ENCODE peak calls at places on chromosome X, in nine cellular contexts. P, C, W, L, E, G, X, S and M are unnamed samples.

GRCh38 chrX:98605941-98606340 is 1722.2 kb downstream of the RPA4 start:
- DNase-seq in P (no peak), C (no peak), W (no peak), L (no peak), E (no peak), G (no peak), X (no peak), S (no peak), M (no peak)

GRCh38 chrX:34629572-34629971 is 27.5 kb downstream of the TMEM47 start:
- DNase-seq in P (no peak), C (no peak), W (no peak), L (no peak), E (peak; percentile 14), G (peak; percentile 24), X (peak; percentile 68), S (no peak), M (no peak)

GRCh38 chrX:102746134-102746584 is 25.6 kb downstream of the GPRASP3 start:
- DNase-seq in P (no peak), C (peak; percentile 53), W (no peak), L (no peak), E (no peak), G (peak; percentile 33), X (peak; percentile 10), S (no peak), M (no peak)

GRCh38 chrX:13250831-13251612 is 68.8 kb downstream of the ATXN3L start:
- DNase-seq in P (no peak), C (no peak), W (no peak), L (no peak), E (peak; percentile 90), G (peak; percentile 96), X (peak; percentile 97), S (peak; percentile 68), M (no peak)

GRCh38 chrX:154417157-154417556 is 5.8 kb downstream of the TAFAZZIN start:
- DNase-seq in P (no peak), C (no peak), W (no peak), L (no peak), E (no peak), G (no peak), X (no peak), S (no peak), M (no peak)

GRCh38 chrX:123731987-123732678 is 719 bp downstream of the THOC2 start:
- DNase-seq in P (no peak), C (peak; percentile 25), W (no peak), L (no peak), E (no peak), G (peak; percentile 34), X (no peak), S (no peak), M (no peak)

GRCh38 chrX:146224442-146224841 is 406.8 kb downstream of the SLITRK2 start:
- DNase-seq in P (no peak), C (no peak), W (no peak), L (no peak), E (no peak), G (no peak), X (no peak), S (no peak), M (no peak)

GRCh38 chrX:154020500-154021115 is 906 bp upstream of the IRAK1 start:
- DNase-seq in P (no peak), C (no peak), W (no peak), L (no peak), E (no peak), G (no peak), X (no peak), S (no peak), M (no peak)

GRCh38 chrX:119757979-119758681 is at the start of gene SOWAHD:
- DNase-seq in P (peak; percentile 35), C (peak; percentile 37), W (no peak), L (no peak), E (no peak), G (peak; percentile 33), X (no peak), S (no peak), M (no peak)

GRCh38 chrX:83511208-83511607 is 3.1 kb downstream of the POU3F4 start:
- DNase-seq in P (no peak), C (no peak), W (no peak), L (no peak), E (no peak), G (no peak), X (no peak), S (no peak), M (no peak)

GRCh38 chrX:120736989-120737388 is 107.1 kb upstream of the C1GALT1C1 start:
- DNase-seq in P (no peak), C (no peak), W (no peak), L (no peak), E (no peak), G (no peak), X (peak; percentile 77), S (no peak), M (no peak)

GRCh38 chrX:109485470-109486340 is 3.8 kb upstream of the GUCY2F start:
- DNase-seq in P (no peak), C (peak; percentile 47), W (peak; percentile 10), L (no peak), E (no peak), G (peak; percentile 76), X (peak; percentile 75), S (peak; percentile 80), M (peak; percentile 70)

GRCh38 chrX:10395179-10395578 is 225.2 kb downstream of the MID1 start:
- DNase-seq in P (no peak), C (no peak), W (no peak), L (no peak), E (no peak), G (no peak), X (peak; percentile 12), S (no peak), M (no peak)

GRCh38 chrX:80181079-80181478 is 166.5 kb downstream of the TBX22 start:
- DNase-seq in P (no peak), C (no peak), W (no peak), L (no peak), E (no peak), G (peak; percentile 0), X (no peak), S (no peak), M (no peak)

GRCh38 chrX:109954955-109955354 is 48.0 kb upstream of the TMEM164 start:
- DNase-seq in P (no peak), C (no peak), W (no peak), L (no peak), E (no peak), G (no peak), X (no peak), S (no peak), M (no peak)

GRCh38 chrX:40006025-40007017 is 91.4 kb downstream of the BCOR start:
- DNase-seq in P (no peak), C (peak; percentile 69), W (no peak), L (no peak), E (no peak), G (peak; percentile 31), X (no peak), S (no peak), M (peak; percentile 76)

GRCh38 chrX:48683411-48683982 is at the start of gene WAS:
- DNase-seq in P (peak; percentile 20), C (no peak), W (no peak), L (no peak), E (no peak), G (no peak), X (no peak), S (no peak), M (no peak)

GRCh38 chrX:105263171-105263570 is 42.7 kb upstream of the TEX13A start:
- DNase-seq in P (no peak), C (no peak), W (no peak), L (no peak), E (no peak), G (no peak), X (no peak), S (no peak), M (no peak)

GRCh38 chrX:24332868-24333267 is 19.0 kb upstream of the SUPT20HL2 start:
- DNase-seq in P (no peak), C (no peak), W (no peak), L (no peak), E (no peak), G (peak; percentile 28), X (no peak), S (no peak), M (no peak)

DNA sequence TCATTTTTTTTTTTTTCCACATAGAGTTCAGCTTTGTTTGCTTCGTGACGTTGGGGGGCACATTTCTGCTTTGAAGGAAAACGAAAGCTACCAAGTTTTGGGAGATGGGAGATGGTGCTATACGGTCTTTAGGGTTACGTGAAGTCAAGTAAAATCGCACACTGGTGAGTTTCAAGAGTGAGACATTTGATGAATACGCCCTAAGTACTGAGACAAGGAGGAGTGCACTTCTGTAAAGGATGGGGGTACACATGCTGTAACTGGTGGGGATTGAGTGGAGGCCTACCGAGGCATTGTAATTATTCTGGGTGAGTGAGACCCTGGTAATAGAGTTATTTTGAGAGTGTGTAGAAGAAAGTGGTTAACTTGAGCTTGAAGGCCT is 502 bp downstream of the SH3BGRL start:
- DNase-seq in P (no peak), C (no peak), W (no peak), L (no peak), E (no peak), G (peak; percentile 15), X (peak; percentile 32), S (no peak), M (no peak)
- TF ChIP-seq CTCF in P (no peak), C (no peak), W (no peak), L (no peak), E (no peak), G (no peak), X (no peak), S (no peak), M (no peak)

DNA sequence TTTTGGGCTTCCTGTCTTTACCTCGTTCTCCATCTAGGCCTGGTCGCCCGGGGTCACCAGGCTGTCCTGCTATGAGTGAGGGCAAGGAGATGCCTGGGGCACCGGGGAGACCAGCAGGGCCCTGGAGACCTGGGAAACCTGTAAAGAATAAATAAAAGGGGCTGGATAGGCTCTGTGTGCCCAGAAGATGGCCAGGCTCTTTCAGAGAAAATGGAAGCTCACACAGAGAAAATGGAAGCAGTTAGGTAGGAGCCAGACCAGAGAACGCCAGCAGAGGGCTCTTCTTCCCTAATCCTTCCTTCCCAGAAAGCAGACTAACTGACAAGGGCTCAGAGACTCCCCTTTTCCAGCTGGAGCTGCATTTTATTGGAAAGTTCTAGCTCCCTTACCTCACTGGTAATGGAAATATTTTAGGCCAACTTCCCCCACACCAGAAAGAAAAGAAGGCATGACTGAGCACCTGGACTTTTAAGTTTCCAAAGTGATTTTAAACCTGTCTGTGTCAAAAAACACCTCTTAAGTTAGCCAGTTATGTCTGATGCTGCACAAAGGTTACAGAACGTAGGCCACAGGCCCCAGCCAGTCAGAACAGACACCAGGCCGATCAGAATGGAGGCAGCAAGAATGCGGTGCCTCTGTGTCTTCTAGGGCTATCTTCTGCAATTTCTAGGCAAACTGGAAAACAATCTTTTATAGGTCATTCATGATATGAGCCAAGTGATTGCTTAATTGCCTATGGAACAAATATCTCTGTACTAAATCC is 74.0 kb downstream of the ATG4A start:
- DNase-seq in P (no peak), C (no peak), W (no peak), L (no peak), E (peak; percentile 27), G (peak; percentile 70), X (peak; percentile 68), S (no peak), M (no peak)
- TF ChIP-seq CTCF in P (no peak), C (no peak), W (no peak), L (peak; percentile 25), E (peak; percentile 40), G (peak; percentile 57), X (peak; percentile 72), S (no peak), M (peak; percentile 68)

GRCh38 chrX:42524374-42524773 is 253.6 kb downstream of the PPP1R2C start:
- DNase-seq in P (no peak), C (no peak), W (no peak), L (no peak), E (peak; percentile 5), G (no peak), X (peak; percentile 53), S (no peak), M (no peak)
- TF ChIP-seq CTCF in P (no peak), C (no peak), W (no peak), L (no peak), E (no peak), G (no peak), X (no peak), S (no peak), M (no peak)

GRCh38 chrX:19659929-19660328 is 144.6 kb upstream of the MAP3K15 start:
- DNase-seq in P (no peak), C (no peak), W (no peak), L (no peak), E (no peak), G (no peak), X (peak; percentile 37), S (no peak), M (no peak)
- TF ChIP-seq CTCF in P (no peak), C (no peak), W (no peak), L (no peak), E (no peak), G (no peak), X (peak; percentile 24), S (no peak), M (peak; percentile 36)